ENCODE peak calls at places on chromosomes 7 and 10, in four cellular contexts. One of them, this sample, is unnamed.

GRCh38 chr7:91383186-91383585 is 119.0 kb downstream of the FZD1 start:
- DNase-seq in memory B cell: no peak
- DNase-seq in HCT116: no peak
- DNase-seq in Calu3: no peak
- DNase-seq in this sample: no peak

GRCh38 chr7:35831208-35831607 is 30.4 kb downstream of the SEPTIN7 start:
- DNase-seq in memory B cell: no peak
- DNase-seq in HCT116: no peak
- DNase-seq in Calu3: no peak
- DNase-seq in this sample: no peak

GRCh38 chr10:103881420-103882284 is 26.3 kb upstream of the SH3PXD2A start:
- DNase-seq in memory B cell: no peak
- DNase-seq in HCT116: no peak
- DNase-seq in Calu3: no peak
- DNase-seq in this sample: no peak

GRCh38 chr7:47523401-47523800 is 58.5 kb downstream of the TNS3 start:
- DNase-seq in memory B cell: no peak
- DNase-seq in HCT116: no peak
- DNase-seq in Calu3: no peak
- DNase-seq in this sample: no peak

GRCh38 chr10:52668024-52668423 is 104.6 kb downstream of the MBL2 start:
- DNase-seq in memory B cell: no peak
- DNase-seq in HCT116: no peak
- DNase-seq in Calu3: no peak
- DNase-seq in this sample: no peak

GRCh38 chr7:99249985-99250575 is 22.6 kb upstream of the MYH16 start:
- DNase-seq in memory B cell: no peak
- DNase-seq in HCT116: no peak
- DNase-seq in Calu3: no peak
- DNase-seq in this sample: no peak

GRCh38 chr7:136957391-136957790 is 88.9 kb downstream of the CHRM2 start:
- DNase-seq in memory B cell: no peak
- DNase-seq in HCT116: no peak
- DNase-seq in Calu3: no peak
- DNase-seq in this sample: no peak

GRCh38 chr10:28532223-28532508 is 752 bp upstream of the WAC start:
- DNase-seq in memory B cell: no peak
- DNase-seq in HCT116: no peak
- DNase-seq in Calu3: no peak
- DNase-seq in this sample: peak

GRCh38 chr10:104317195-104318095 is 20.8 kb downstream of the ITPRIP start:
- DNase-seq in memory B cell: no peak
- DNase-seq in HCT116: no peak
- DNase-seq in Calu3: no peak
- DNase-seq in this sample: no peak

GRCh38 chr10:132229096-132229495 is 42.3 kb downstream of the DPYSL4 start:
- DNase-seq in memory B cell: no peak
- DNase-seq in HCT116: no peak
- DNase-seq in Calu3: no peak
- DNase-seq in this sample: no peak

GRCh38 chr10:98748298-98748697 is 301.6 kb upstream of the HPS1 start:
- DNase-seq in memory B cell: no peak
- DNase-seq in HCT116: peak
- DNase-seq in Calu3: peak
- DNase-seq in this sample: peak

GRCh38 chr7:101243786-101244384 is 996 bp downstream of the FIS1 start:
- DNase-seq in memory B cell: no peak
- DNase-seq in HCT116: no peak
- DNase-seq in Calu3: no peak
- DNase-seq in this sample: peak

GRCh38 chr10:78457804-78458483 is 424.3 kb downstream of the RPS24 start:
- DNase-seq in memory B cell: no peak
- DNase-seq in HCT116: no peak
- DNase-seq in Calu3: no peak
- DNase-seq in this sample: no peak

GRCh38 chr7:158061031-158061630 is 526.5 kb downstream of the PTPRN2 start:
- DNase-seq in memory B cell: no peak
- DNase-seq in HCT116: no peak
- DNase-seq in Calu3: no peak
- DNase-seq in this sample: no peak

GRCh38 chr7:142311876-142312275 is 54.0 kb upstream of the PRSS58 start:
- DNase-seq in memory B cell: no peak
- DNase-seq in HCT116: no peak
- DNase-seq in Calu3: no peak
- DNase-seq in this sample: no peak

GRCh38 chr10:6014241-6014761 is 37.0 kb upstream of the IL15RA start:
- DNase-seq in memory B cell: peak
- DNase-seq in HCT116: peak
- DNase-seq in Calu3: peak
- DNase-seq in this sample: peak

GRCh38 chr10:100370561-100370975 is 23.5 kb downstream of the SCD start:
- DNase-seq in memory B cell: no peak
- DNase-seq in HCT116: peak
- DNase-seq in Calu3: peak
- DNase-seq in this sample: no peak

GRCh38 chr10:72000073-72001025 is 36.2 kb downstream of the CHST3 start:
- DNase-seq in memory B cell: no peak
- DNase-seq in HCT116: no peak
- DNase-seq in Calu3: no peak
- DNase-seq in this sample: no peak

GRCh38 chr7:81267508-81267907 is 348.7 kb upstream of the SEMA3C start:
- DNase-seq in memory B cell: no peak
- DNase-seq in HCT116: no peak
- DNase-seq in Calu3: peak
- DNase-seq in this sample: no peak

GRCh38 chr10:47405829-47406547 is 21.9 kb upstream of the ZNF488 start:
- DNase-seq in memory B cell: no peak
- DNase-seq in HCT116: no peak
- DNase-seq in Calu3: peak
- DNase-seq in this sample: no peak

GRCh38 chr10:114499630-114500190 is 95.4 kb upstream of the AFAP1L2 start:
- DNase-seq in memory B cell: peak
- DNase-seq in HCT116: no peak
- DNase-seq in Calu3: no peak
- DNase-seq in this sample: no peak

GRCh38 chr7:147406521-147407115 is 1183.9 kb upstream of the C7orf33 start:
- DNase-seq in memory B cell: no peak
- DNase-seq in HCT116: no peak
- DNase-seq in Calu3: no peak
- DNase-seq in this sample: no peak

GRCh38 chr10:86868353-86868752 is 89.1 kb downstream of the MMRN2 start:
- DNase-seq in memory B cell: no peak
- DNase-seq in HCT116: no peak
- DNase-seq in Calu3: no peak
- DNase-seq in this sample: no peak

GRCh38 chr10:46285300-46285699 is 1.5 kb upstream of the ANTXRL start:
- DNase-seq in memory B cell: no peak
- DNase-seq in HCT116: no peak
- DNase-seq in Calu3: no peak
- DNase-seq in this sample: no peak

GRCh38 chr10:81179805-81180452 is 642.2 kb downstream of the SH2D4B start:
- DNase-seq in memory B cell: no peak
- DNase-seq in HCT116: no peak
- DNase-seq in Calu3: peak
- DNase-seq in this sample: no peak

GRCh38 chr10:11724938-11725776 is 17.0 kb upstream of the ECHDC3 start:
- DNase-seq in memory B cell: peak
- DNase-seq in HCT116: peak
- DNase-seq in Calu3: peak
- DNase-seq in this sample: peak

GRCh38 chr7:83749495-83749894 is 100.6 kb upstream of the SEMA3E start:
- DNase-seq in memory B cell: no peak
- DNase-seq in HCT116: no peak
- DNase-seq in Calu3: no peak
- DNase-seq in this sample: no peak

GRCh38 chr7:29607889-29608288 is 44.3 kb downstream of the PRR15 start:
- DNase-seq in memory B cell: no peak
- DNase-seq in HCT116: no peak
- DNase-seq in Calu3: no peak
- DNase-seq in this sample: no peak

GRCh38 chr7:157132796-157133195 is 5.9 kb upstream of the UBE3C start:
- DNase-seq in memory B cell: no peak
- DNase-seq in HCT116: no peak
- DNase-seq in Calu3: no peak
- DNase-seq in this sample: no peak

GRCh38 chr10:28587270-28587969 is 54.5 kb downstream of the WAC start:
- DNase-seq in memory B cell: no peak
- DNase-seq in HCT116: no peak
- DNase-seq in Calu3: no peak
- DNase-seq in this sample: no peak

GRCh38 chr10:112842832-112843360 is 107.2 kb upstream of the TCF7L2 start:
- DNase-seq in memory B cell: no peak
- DNase-seq in HCT116: no peak
- DNase-seq in Calu3: no peak
- DNase-seq in this sample: peak

GRCh38 chr7:1945558-1945957 is 275.5 kb downstream of the ELFN1 start:
- DNase-seq in memory B cell: no peak
- DNase-seq in HCT116: no peak
- DNase-seq in Calu3: no peak
- DNase-seq in this sample: no peak

GRCh38 chr10:15620304-15620703 is 99.4 kb downstream of the ITGA8 start:
- DNase-seq in memory B cell: no peak
- DNase-seq in HCT116: no peak
- DNase-seq in Calu3: no peak
- DNase-seq in this sample: no peak

GRCh38 chr7:88306590-88307048 is at the start of gene STEAP4:
- DNase-seq in memory B cell: no peak
- DNase-seq in HCT116: peak
- DNase-seq in Calu3: peak
- DNase-seq in this sample: no peak

This sample was measured in GM12891.